ENCODE peak calls at places on chromosomes 2 and 18, in nine cellular contexts. P is glutamatergic neuron, Q is NB4, B is GM13976, H is H9, E is cardiac fibroblast, A is GM12878, M is Peyer's patch, S is WTC11. T is an unnamed sample.
A peak's percentile ranks its signal among the peaks of the same experiment; 100 is the strongest.

GRCh38 chr18:48441405-48441881 is 32.3 kb upstream of the ZBTB7C start:
- DNase-seq in P (no peak), Q (no peak), B (no peak), H (no peak), E (peak; percentile 59), A (no peak), M (no peak), S (no peak), T (peak; percentile 66)

GRCh38 chr2:27085670-27086089 is 892 bp upstream of the KHK start:
- DNase-seq in P (peak; percentile 65), Q (peak; percentile 76), B (peak; percentile 69), H (peak; percentile 71), E (peak; percentile 70), A (no peak), M (peak; percentile 60), S (peak; percentile 61), T (peak; percentile 86)

GRCh38 chr2:32863803-32864202 is 83.0 kb upstream of the LTBP1 start:
- DNase-seq in P (no peak), Q (no peak), B (no peak), H (no peak), E (no peak), A (no peak), M (no peak), S (no peak), T (no peak)

GRCh38 chr2:225948903-225949302 is 549.4 kb downstream of the NYAP2 start:
- DNase-seq in P (no peak), Q (no peak), B (no peak), H (peak; percentile 63), E (no peak), A (no peak), M (no peak), S (peak; percentile 45), T (no peak)

GRCh38 chr2:16870677-16871076 is 205.0 kb upstream of the CYRIA start:
- DNase-seq in P (no peak), Q (no peak), B (no peak), H (no peak), E (no peak), A (no peak), M (no peak), S (no peak), T (no peak)

GRCh38 chr2:28338046-28338753 is 54.5 kb upstream of the FOSL2 start:
- DNase-seq in P (no peak), Q (no peak), B (no peak), H (no peak), E (peak; percentile 96), A (no peak), M (no peak), S (no peak), T (peak; percentile 56)

GRCh38 chr2:137123241-137123640 is 357.9 kb downstream of the THSD7B start:
- DNase-seq in P (no peak), Q (no peak), B (no peak), H (no peak), E (peak; percentile 1), A (no peak), M (no peak), S (no peak), T (no peak)

GRCh38 chr2:38505779-38506178 is 96.9 kb downstream of the HNRNPLL start:
- DNase-seq in P (no peak), Q (peak; percentile 42), B (no peak), H (no peak), E (peak; percentile 74), A (no peak), M (no peak), S (no peak), T (peak; percentile 48)

GRCh38 chr18:32576296-32576916 is 105.7 kb upstream of the GAREM1 start:
- DNase-seq in P (peak; percentile 40), Q (peak; percentile 27), B (no peak), H (peak; percentile 46), E (peak; percentile 44), A (no peak), M (no peak), S (peak; percentile 40), T (no peak)

GRCh38 chr2:208098267-208098666 is 26.1 kb downstream of the CRYGD start:
- DNase-seq in P (no peak), Q (no peak), B (no peak), H (no peak), E (no peak), A (no peak), M (no peak), S (no peak), T (no peak)

GRCh38 chr18:6566338-6566911 is 151.7 kb upstream of the L3MBTL4 start:
- DNase-seq in P (no peak), Q (no peak), B (no peak), H (no peak), E (no peak), A (no peak), M (no peak), S (no peak), T (no peak)

GRCh38 chr2:226796840-226797288 is 2.8 kb downstream of the IRS1 start:
- DNase-seq in P (peak; percentile 34), Q (peak; percentile 26), B (peak; percentile 57), H (peak; percentile 33), E (peak; percentile 44), A (no peak), M (no peak), S (peak; percentile 21), T (peak; percentile 43)

GRCh38 chr18:37575646-37576045 is 10.0 kb upstream of the CELF4 start:
- DNase-seq in P (no peak), Q (no peak), B (no peak), H (peak; percentile 31), E (no peak), A (no peak), M (no peak), S (no peak), T (no peak)

GRCh38 chr2:55087930-55088329 is 37.7 kb upstream of the RTN4 start:
- DNase-seq in P (no peak), Q (no peak), B (no peak), H (no peak), E (peak; percentile 55), A (no peak), M (no peak), S (no peak), T (no peak)

GRCh38 chr2:179840840-179841239 is 20.6 kb downstream of the ZNF385B start:
- DNase-seq in P (no peak), Q (no peak), B (no peak), H (no peak), E (no peak), A (no peak), M (no peak), S (no peak), T (no peak)

GRCh38 chr2:179843541-179843940 is 17.9 kb downstream of the ZNF385B start:
- DNase-seq in P (no peak), Q (no peak), B (no peak), H (no peak), E (no peak), A (no peak), M (no peak), S (no peak), T (no peak)

GRCh38 chr2:179837408-179837807 is 24.0 kb downstream of the ZNF385B start:
- DNase-seq in P (no peak), Q (peak; percentile 12), B (no peak), H (no peak), E (peak; percentile 22), A (no peak), M (no peak), S (no peak), T (no peak)

GRCh38 chr2:179842498-179843153 is 18.8 kb downstream of the ZNF385B start:
- DNase-seq in P (peak; percentile 43), Q (peak; percentile 49), B (peak; percentile 20), H (peak; percentile 59), E (peak; percentile 46), A (no peak), M (no peak), S (peak; percentile 54), T (no peak)
- TF ChIP-seq CTCF in P (peak; percentile 21), Q (peak; percentile 50), B (no peak), H (peak; percentile 78), E (peak; percentile 46), A (peak; percentile 33), M (no peak), S (peak; percentile 36), T (peak; percentile 32)

GRCh38 chr2:172086349-172087190 is 1.3 kb downstream of the DLX1 start:
- DNase-seq in P (peak; percentile 61), Q (peak; percentile 45), B (peak; percentile 69), H (peak; percentile 85), E (no peak), A (no peak), M (peak; percentile 32), S (peak; percentile 73), T (no peak)
- TF ChIP-seq CTCF in P (no peak), Q (no peak), B (no peak), H (peak; percentile 51), E (no peak), A (peak; percentile 6), M (peak; percentile 13), S (no peak), T (no peak)

GRCh38 chr18:9831723-9832199 is 54.0 kb upstream of the TXNDC2 start:
- DNase-seq in P (no peak), Q (no peak), B (no peak), H (no peak), E (no peak), A (no peak), M (no peak), S (no peak), T (no peak)

GRCh38 chr18:9827856-9828793 is 57.6 kb upstream of the TXNDC2 start:
- DNase-seq in P (no peak), Q (peak; percentile 98), B (no peak), H (no peak), E (peak; percentile 99), A (no peak), M (no peak), S (no peak), T (peak; percentile 57)

GRCh38 chr18:9828794-9829712 is 56.7 kb upstream of the TXNDC2 start:
- DNase-seq in P (no peak), Q (peak; percentile 56), B (no peak), H (no peak), E (no peak), A (no peak), M (no peak), S (no peak), T (no peak)

GRCh38 chr18:9832871-9833270 is 52.9 kb upstream of the TXNDC2 start:
- DNase-seq in P (no peak), Q (no peak), B (no peak), H (no peak), E (no peak), A (no peak), M (no peak), S (no peak), T (no peak)

DNA sequence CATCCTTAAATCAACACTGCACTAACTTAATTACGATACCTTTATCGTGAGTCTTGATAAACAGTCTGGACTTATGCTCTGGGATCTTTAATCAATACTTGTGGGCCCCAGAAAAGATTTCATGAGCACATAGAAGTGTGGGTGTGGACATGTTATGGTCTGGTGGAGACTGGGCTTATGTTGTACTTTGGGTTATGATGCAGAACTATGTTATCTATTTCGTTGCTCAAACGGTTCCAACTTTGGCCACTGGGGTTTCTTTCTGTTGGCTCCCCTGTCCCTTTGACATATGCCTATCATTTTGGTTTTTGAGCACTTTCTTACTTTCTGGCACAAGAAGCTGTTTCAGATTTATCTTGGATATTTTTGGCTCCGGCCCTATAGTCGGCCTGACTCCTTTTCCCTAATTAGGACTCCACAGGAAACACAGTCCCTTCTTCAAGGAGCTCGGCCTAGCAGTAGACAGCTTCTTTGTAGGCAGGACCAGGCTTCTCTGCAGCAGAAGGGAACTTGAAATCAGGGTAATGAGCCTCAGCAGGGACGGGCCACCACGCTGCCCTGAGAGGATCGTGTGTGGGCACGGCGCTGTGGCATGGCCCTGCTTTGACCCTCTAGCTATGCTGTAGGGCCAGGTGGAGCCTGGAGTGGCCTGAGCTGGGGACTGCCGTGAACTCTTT is 54.6 kb upstream of the TXNDC2 start:
- DNase-seq in P (no peak), Q (no peak), B (no peak), H (no peak), E (peak; percentile 30), A (no peak), M (no peak), S (no peak), T (no peak)
- TF ChIP-seq CTCF in P (peak; percentile 26), Q (no peak), B (no peak), H (peak; percentile 38), E (peak; percentile 10), A (no peak), M (no peak), S (no peak), T (peak; percentile 18)

GRCh38 chr2:46311651-46312223 is 14.5 kb downstream of the EPAS1 start:
- DNase-seq in P (no peak), Q (no peak), B (no peak), H (no peak), E (no peak), A (no peak), M (no peak), S (no peak), T (no peak)
- TF ChIP-seq CTCF in P (no peak), Q (no peak), B (no peak), H (no peak), E (no peak), A (no peak), M (no peak), S (no peak), T (no peak)

T was measured in heart left ventricle.